ENCODE peak calls at places on chromosomes 2 and 18, in five cellular contexts. K is ovary, X is kidney epithelial cell, A is Calu3, B is mesothelial cell of epicardium. R is an unnamed sample.

GRCh38 chr18:29096380-29096779 is 919.5 kb upstream of the CDH2 start:
- DNase-seq in K (no peak), X (no peak), A (no peak), B (no peak), R (no peak)

GRCh38 chr2:28993211-28993960 is 12.3 kb downstream of the TOGARAM2 start:
- DNase-seq in K (no peak), X (no peak), A (peak), B (no peak), R (no peak)

GRCh38 chr18:63818212-63818611 is 43.0 kb downstream of the SERPINB7 start:
- DNase-seq in K (no peak), X (no peak), A (no peak), B (no peak), R (no peak)

GRCh38 chr2:166516712-166517303 is 22.8 kb upstream of the SCN7A start:
- DNase-seq in K (peak), X (no peak), A (peak), B (no peak), R (no peak)

GRCh38 chr18:62979172-62979571 is 263.8 kb downstream of the PHLPP1 start:
- DNase-seq in K (peak), X (no peak), A (peak), B (no peak), R (no peak)

GRCh38 chr2:197889041-197889440 is 84.6 kb downstream of the PLCL1 start:
- DNase-seq in K (no peak), X (peak), A (no peak), B (no peak), R (no peak)

GRCh38 chr2:201806442-201806841 is at the start of gene CDK15:
- DNase-seq in K (peak), X (no peak), A (no peak), B (no peak), R (no peak)

GRCh38 chr2:149727927-149728326 is 140.4 kb upstream of the MMADHC start:
- DNase-seq in K (no peak), X (no peak), A (no peak), B (no peak), R (no peak)

GRCh38 chr18:36831139-36831538 is 2.2 kb downstream of the KIAA1328 start:
- DNase-seq in K (no peak), X (no peak), A (no peak), B (no peak), R (no peak)

GRCh38 chr2:29719626-29720025 is 201.8 kb downstream of the ALK start:
- DNase-seq in K (no peak), X (no peak), A (no peak), B (no peak), R (no peak)

GRCh38 chr18:70422061-70422965 is 133.5 kb downstream of the SOCS6 start:
- DNase-seq in K (peak), X (peak), A (peak), B (no peak), R (no peak)

GRCh38 chr2:188369365-188369764 is 77.7 kb downstream of the GULP1 start:
- DNase-seq in K (no peak), X (no peak), A (peak), B (no peak), R (no peak)

GRCh38 chr18:3397031-3397750 is 52.8 kb upstream of the TGIF1 start:
- DNase-seq in K (no peak), X (no peak), A (no peak), B (no peak), R (no peak)

GRCh38 chr2:12456293-12457151 is 260.2 kb upstream of the TRIB2 start:
- DNase-seq in K (peak), X (peak), A (peak), B (no peak), R (peak)

GRCh38 chr2:115122701-115123100 is 680.3 kb downstream of the DPP10 start:
- DNase-seq in K (no peak), X (no peak), A (no peak), B (no peak), R (no peak)

GRCh38 chr2:120237491-120237902 is 14.3 kb upstream of the TMEM185B start:
- DNase-seq in K (peak), X (no peak), A (peak), B (no peak), R (no peak)

GRCh38 chr2:86396304-86396785 is 44.8 kb upstream of the KDM3A start:
- DNase-seq in K (peak), X (no peak), A (peak), B (no peak), R (no peak)

GRCh38 chr2:163641986-163642385 is 93.8 kb downstream of the FIGN start:
- DNase-seq in K (no peak), X (no peak), A (no peak), B (no peak), R (no peak)

GRCh38 chr2:63805412-63805811 is 36.3 kb upstream of the UGP2 start:
- DNase-seq in K (no peak), X (no peak), A (no peak), B (no peak), R (no peak)

GRCh38 chr2:13046557-13047165 is 329.9 kb downstream of the TRIB2 start:
- DNase-seq in K (no peak), X (no peak), A (no peak), B (no peak), R (no peak)

GRCh38 chr2:127707890-127708648 is 6.8 kb downstream of the SFT2D3 start:
- DNase-seq in K (no peak), X (no peak), A (no peak), B (no peak), R (no peak)

GRCh38 chr2:224173882-224174415 is 134.9 kb upstream of the SERPINE2 start:
- DNase-seq in K (no peak), X (no peak), A (no peak), B (no peak), R (peak)

GRCh38 chr2:227351639-227352038 is 26.6 kb downstream of the MFF start:
- DNase-seq in K (no peak), X (no peak), A (no peak), B (no peak), R (no peak)

GRCh38 chr18:76756491-76757288 is 65.7 kb upstream of the ZNF236 start:
- DNase-seq in K (no peak), X (no peak), A (no peak), B (no peak), R (peak)

GRCh38 chr2:114281188-114281587 is 161.3 kb upstream of the DPP10 start:
- DNase-seq in K (no peak), X (no peak), A (no peak), B (no peak), R (no peak)

GRCh38 chr18:58208207-58208944 is 164.3 kb downstream of the NEDD4L start:
- DNase-seq in K (no peak), X (no peak), A (no peak), B (no peak), R (no peak)

GRCh38 chr2:201129044-201129505 is 13.1 kb downstream of the CFLAR start:
- DNase-seq in K (no peak), X (no peak), A (peak), B (no peak), R (no peak)

GRCh38 chr2:144201868-144202468 is 318.0 kb downstream of the ZEB2 start:
- DNase-seq in K (no peak), X (no peak), A (no peak), B (no peak), R (no peak)

GRCh38 chr2:109162999-109163398 is 34.0 kb downstream of the SH3RF3 start:
- DNase-seq in K (no peak), X (no peak), A (no peak), B (no peak), R (no peak)

DNA sequence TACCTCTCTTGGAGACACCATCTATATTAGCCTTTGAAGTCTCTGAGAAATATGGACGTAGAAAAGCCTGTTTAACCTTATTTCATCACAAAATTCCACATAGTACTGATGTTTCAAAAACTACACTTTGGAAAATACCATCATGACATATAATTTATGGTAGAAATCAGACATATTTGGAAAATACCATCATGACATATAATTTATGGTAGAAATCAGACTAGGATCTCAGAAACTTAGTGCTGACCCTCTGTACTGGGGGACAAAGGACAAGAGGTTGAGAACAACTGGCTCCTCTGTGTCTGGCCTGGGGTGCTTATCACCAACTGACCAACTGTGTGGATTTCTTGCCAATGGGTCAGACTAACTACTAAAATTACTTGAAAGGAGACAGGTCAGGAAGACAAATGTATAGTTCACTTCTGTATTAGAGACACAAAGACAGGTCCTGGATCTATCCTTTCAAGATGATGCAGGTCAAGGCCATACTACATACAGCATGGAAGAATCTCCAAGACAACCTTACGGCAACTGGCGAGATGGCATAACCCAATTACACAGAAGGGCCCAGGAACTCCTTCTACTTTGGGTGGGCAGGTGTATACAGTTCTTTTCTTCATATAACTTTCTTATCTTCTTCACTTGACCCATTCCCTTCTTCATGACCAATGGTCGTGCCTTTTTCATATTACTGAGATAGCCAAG is 290.3 kb downstream of the AGPS start:
- DNase-seq in K (no peak), X (no peak), A (no peak), B (no peak), R (no peak)
- TF ChIP-seq CTCF in K (no peak), X (no peak), A (no peak), B (no peak), R (no peak)

GRCh38 chr2:136764397-136765255 is 719 bp upstream of the THSD7B start:
- DNase-seq in K (no peak), X (no peak), A (no peak), B (no peak), R (no peak)

GRCh38 chr2:136767030-136767429 is 1.7 kb downstream of the THSD7B start:
- DNase-seq in K (no peak), X (no peak), A (no peak), B (no peak), R (no peak)

GRCh38 chr2:136765256-136765735 is at the start of gene THSD7B:
- DNase-seq in K (no peak), X (no peak), A (no peak), B (no peak), R (no peak)

GRCh38 chr2:136770384-136770783 is 5.0 kb downstream of the THSD7B start:
- DNase-seq in K (no peak), X (no peak), A (no peak), B (no peak), R (no peak)

DNA sequence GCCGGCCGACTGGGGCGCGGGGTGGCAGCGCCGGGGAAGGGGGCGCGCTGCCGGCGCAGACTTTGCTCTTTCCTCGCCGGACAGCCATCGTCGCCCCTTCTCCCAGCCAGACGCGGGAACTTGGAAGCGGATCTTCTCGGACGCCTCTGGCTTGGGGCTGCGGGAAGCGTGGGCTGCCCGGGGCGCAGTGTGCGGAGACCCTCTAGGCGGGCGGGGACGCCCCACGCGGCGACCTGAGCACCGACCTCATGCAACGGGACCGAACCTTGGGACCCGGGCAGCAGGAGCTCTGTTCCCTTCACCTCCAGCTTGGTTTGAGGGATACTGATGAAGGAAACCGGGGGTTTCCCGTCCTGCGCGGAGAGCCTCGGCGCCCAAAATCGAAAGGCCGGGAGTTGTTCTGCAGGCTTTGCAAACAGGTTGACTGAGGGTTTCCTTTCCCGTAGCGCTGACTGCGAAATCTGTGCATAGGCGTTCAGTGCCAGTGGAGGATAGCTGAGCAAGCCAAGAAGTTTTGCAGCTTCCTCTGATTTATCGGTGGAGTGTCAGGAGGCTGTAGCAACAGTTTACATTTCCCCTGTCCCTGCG is 485 bp downstream of the THSD7B start:
- DNase-seq in K (no peak), X (no peak), A (no peak), B (no peak), R (no peak)
- TF ChIP-seq CTCF in K (no peak), X (no peak), A (no peak), B (no peak), R (no peak)

GRCh38 chr2:47086571-47086970 is 68.5 kb downstream of the STPG4 start:
- DNase-seq in K (no peak), X (no peak), A (no peak), B (no peak), R (no peak)

GRCh38 chr2:47086054-47086471 is 69.0 kb downstream of the STPG4 start:
- DNase-seq in K (no peak), X (no peak), A (no peak), B (no peak), R (no peak)

GRCh38 chr2:47089083-47089464 is 66.0 kb downstream of the STPG4 start:
- DNase-seq in K (no peak), X (no peak), A (no peak), B (no peak), R (no peak)

GRCh38 chr2:47087051-47087450 is 68.1 kb downstream of the STPG4 start:
- DNase-seq in K (no peak), X (no peak), A (no peak), B (no peak), R (no peak)

GRCh38 chr2:47088371-47089082 is 66.6 kb downstream of the STPG4 start:
- DNase-seq in K (no peak), X (no peak), A (no peak), B (no peak), R (no peak)
- TF ChIP-seq CTCF in K (no peak), X (peak), A (no peak), B (no peak), R (no peak)

GRCh38 chr2:204888222-204888621 is 342.9 kb downstream of the PARD3B start:
- DNase-seq in K (no peak), X (no peak), A (no peak), B (no peak), R (no peak)

GRCh38 chr2:204886713-204887112 is 341.4 kb downstream of the PARD3B start:
- DNase-seq in K (no peak), X (no peak), A (no peak), B (no peak), R (no peak)

GRCh38 chr2:204880928-204881327 is 335.7 kb downstream of the PARD3B start:
- DNase-seq in K (no peak), X (no peak), A (no peak), B (no peak), R (no peak)

GRCh38 chr2:204881519-204882111 is 336.3 kb downstream of the PARD3B start:
- DNase-seq in K (no peak), X (no peak), A (no peak), B (no peak), R (no peak)

DNA sequence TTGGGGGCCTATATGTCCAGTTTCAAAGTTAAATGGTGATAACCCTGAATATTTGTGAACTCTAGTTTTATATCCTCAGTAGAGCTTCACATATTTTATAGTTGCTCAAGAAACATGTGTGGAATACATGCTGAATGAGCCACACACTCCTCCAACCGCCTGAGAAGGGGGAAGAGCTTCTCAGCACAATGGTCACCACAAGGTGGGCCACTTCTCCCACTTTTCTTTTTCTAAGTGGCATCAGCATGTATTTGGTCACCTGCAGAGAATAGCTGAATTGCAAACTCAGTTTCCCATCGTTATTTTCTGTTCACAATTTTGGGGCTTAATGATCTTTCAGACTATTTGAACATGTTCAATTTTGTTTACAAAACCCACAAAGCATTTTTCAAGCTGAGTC is 340.5 kb downstream of the PARD3B start:
- DNase-seq in K (no peak), X (no peak), A (peak), B (no peak), R (no peak)
- TF ChIP-seq CTCF in K (no peak), X (no peak), A (no peak), B (no peak), R (no peak)

GRCh38 chr2:145484443-145485086 is 964.6 kb upstream of the ZEB2 start:
- DNase-seq in K (no peak), X (peak), A (peak), B (no peak), R (no peak)
- TF ChIP-seq CTCF in K (no peak), X (peak), A (no peak), B (no peak), R (no peak)

R was measured in vagina.